ENCODE peak calls at places on chromosomes 5 and 9, in eight cellular contexts. K is stromal cell of bone marrow; R is fibroblast of the aortic adventitia; E is cardiac muscle cell; X is HCEC 1CT; Q is CD8-positive, alpha-beta memory T cell; Y is iPS DF 6.9; N is RWPE1. L is an unnamed sample.

GRCh38 chr5:78677777-78678668 is 29.5 kb upstream of the LHFPL2 start:
- DNase-seq in Y (no peak), Q (no peak), R (peak; percentile 99), K (peak; percentile 95), N (peak; percentile 61), X (peak; percentile 84), E (no peak), L (no peak)

GRCh38 chr9:108665856-108666784 is 189.7 kb downstream of the ACTL7B start:
- DNase-seq in Y (no peak), N (no peak), Q (no peak), K (peak; percentile 90), R (peak; percentile 58), X (peak; percentile 22), E (no peak), L (no peak)

GRCh38 chr5:159316519-159317383 is 13.5 kb downstream of the IL12B start:
- DNase-seq in R (peak; percentile 73), Q (no peak), Y (peak; percentile 37), N (peak; percentile 64), E (peak; percentile 60), K (no peak), X (peak; percentile 48), L (no peak)

GRCh38 chr5:598564-598890 is 13.6 kb upstream of the CEP72 start:
- DNase-seq in Y (no peak), N (no peak), E (no peak), K (no peak), X (no peak), R (no peak), Q (no peak), L (peak; percentile 38)

GRCh38 chr5:151123897-151124751 is 33.5 kb downstream of the ANXA6 start:
- DNase-seq in R (no peak), K (no peak), X (no peak), Y (no peak), Q (no peak), E (no peak), N (no peak), L (peak; percentile 92)

GRCh38 chr5:53257806-53258373 is 148.3 kb upstream of the MOCS2 start:
- DNase-seq in K (no peak), R (peak; percentile 47), E (no peak), N (peak; percentile 92), Y (no peak), X (no peak), Q (no peak), L (no peak)

GRCh38 chr9:87497604-87498045 is at the start of gene DAPK1:
- DNase-seq in K (no peak), Q (no peak), E (peak; percentile 91), Y (peak; percentile 47), X (no peak), N (peak; percentile 19), R (peak; percentile 37), L (peak; percentile 88)

GRCh38 chr9:136091582-136092352 is 3.3 kb downstream of the NACC2 start:
- DNase-seq in Q (no peak), N (no peak), E (no peak), X (no peak), K (no peak), R (no peak), Y (no peak), L (no peak)

GRCh38 chr5:116750626-116751188 is 176.1 kb upstream of the SEMA6A start:
- DNase-seq in K (no peak), X (no peak), E (no peak), N (no peak), Y (no peak), R (no peak), Q (no peak), L (no peak)

GRCh38 chr9:98707158-98708102 is 1.3 kb downstream of the GABBR2 start:
- DNase-seq in E (peak; percentile 86), R (peak; percentile 79), K (peak; percentile 19), N (peak; percentile 60), X (peak; percentile 78), Q (no peak), Y (peak; percentile 83), L (no peak)

GRCh38 chr5:99449786-99450185 is 521.0 kb upstream of the CHD1 start:
- DNase-seq in Y (no peak), K (peak; percentile 30), E (no peak), R (no peak), N (no peak), Q (no peak), X (no peak), L (no peak)

GRCh38 chr5:121693864-121694263 is 157.8 kb upstream of the FTMT start:
- DNase-seq in X (peak; percentile 45), R (no peak), Q (no peak), K (no peak), E (no peak), Y (no peak), N (no peak), L (no peak)

GRCh38 chr5:154818459-154819116 is 31.8 kb downstream of the FAXDC2 start:
- DNase-seq in E (no peak), Q (no peak), X (no peak), R (no peak), Y (no peak), N (no peak), K (no peak), L (peak; percentile 20)

GRCh38 chr5:81962041-81962440 is 9.8 kb upstream of the ATG10 start:
- DNase-seq in K (no peak), N (no peak), R (no peak), Q (no peak), Y (no peak), X (no peak), E (no peak), L (no peak)

GRCh38 chr5:10310073-10310779 is 2.5 kb upstream of the CMBL start:
- DNase-seq in X (no peak), N (peak; percentile 95), Y (no peak), R (no peak), K (no peak), E (no peak), Q (no peak), L (no peak)

GRCh38 chr5:79759436-79759835 is 69.8 kb downstream of the CMYA5 start:
- DNase-seq in E (no peak), K (peak; percentile 80), N (no peak), Y (no peak), X (peak; percentile 60), Q (no peak), R (peak; percentile 75), L (no peak)

GRCh38 chr9:93309889-93310425 is 126.0 kb downstream of the WNK2 start:
- DNase-seq in R (no peak), Q (no peak), K (no peak), N (no peak), X (no peak), E (no peak), Y (no peak), L (no peak)

GRCh38 chr5:169182797-169183196 is 118.1 kb downstream of the SLIT3 start:
- DNase-seq in X (no peak), Q (no peak), K (no peak), Y (no peak), N (no peak), R (no peak), E (no peak), L (no peak)

GRCh38 chr9:95102001-95102433 is 215.5 kb downstream of the FANCC start:
- DNase-seq in K (no peak), Q (no peak), R (no peak), E (no peak), X (no peak), Y (no peak), N (peak; percentile 96), L (no peak)